ENCODE peak calls at places on chromosome 17, in five cellular contexts. O is GM12878, U is Panc1, R is A549, A is HepG2. X is an unnamed sample.

GRCh38 chr17:79082311-79083190 is 7.9 kb downstream of the ENGASE start:
- DNase-seq in O (no peak), U (no peak), R (peak), A (peak), X (no peak)

GRCh38 chr17:5416886-5417285 is 2.6 kb downstream of the NUP88 start:
- DNase-seq in O (no peak), U (no peak), R (no peak), A (no peak), X (no peak)

GRCh38 chr17:68906638-68907037 is 48.6 kb downstream of the ABCA8 start:
- DNase-seq in O (no peak), U (no peak), R (peak), A (peak), X (no peak)

GRCh38 chr17:21382560-21383495 is 6.7 kb downstream of the KCNJ12 start:
- DNase-seq in O (no peak), U (no peak), R (no peak), A (no peak), X (no peak)

GRCh38 chr17:80503031-80503430 is 26.6 kb upstream of the NPTX1 start:
- DNase-seq in O (no peak), U (no peak), R (no peak), A (no peak), X (no peak)

GRCh38 chr17:15092762-15093161 is 172.4 kb downstream of the PMP22 start:
- DNase-seq in O (no peak), U (no peak), R (no peak), A (no peak), X (no peak)

GRCh38 chr17:48490391-48491026 is 40.3 kb downstream of the HOXB1 start:
- DNase-seq in O (no peak), U (no peak), R (no peak), A (no peak), X (no peak)

GRCh38 chr17:78748048-78748729 is 33.9 kb downstream of the CYTH1 start:
- DNase-seq in O (no peak), U (no peak), R (no peak), A (peak), X (peak)

GRCh38 chr17:2347805-2348685 is 10.7 kb downstream of the SGSM2 start:
- DNase-seq in O (no peak), U (no peak), R (peak), A (peak), X (no peak)

GRCh38 chr17:13590441-13590840 is 11.3 kb downstream of the HS3ST3A1 start:
- DNase-seq in O (no peak), U (no peak), R (no peak), A (no peak), X (no peak)

GRCh38 chr17:78568494-78569115 is 8.6 kb downstream of the DNAH17 start:
- DNase-seq in O (no peak), U (no peak), R (peak), A (peak), X (peak)

GRCh38 chr17:82416264-82416663 is 1.9 kb upstream of the HEXD start:
- DNase-seq in O (no peak), U (no peak), R (no peak), A (no peak), X (no peak)

GRCh38 chr17:8031950-8032349 is 6.9 kb upstream of the ALOX15B start:
- DNase-seq in O (no peak), U (no peak), R (peak), A (no peak), X (no peak)
- TF ChIP-seq REST in O (no peak), U (no peak), R (no peak), A (no peak), X (no peak)

GRCh38 chr17:77143306-77143705 is 2.5 kb downstream of the SEC14L1 start:
- DNase-seq in O (no peak), U (no peak), R (no peak), A (no peak), X (no peak)
- H3K4me3 ChIP-seq in O (peak), U (peak), R (no peak), A (no peak), X (no peak)

DNA sequence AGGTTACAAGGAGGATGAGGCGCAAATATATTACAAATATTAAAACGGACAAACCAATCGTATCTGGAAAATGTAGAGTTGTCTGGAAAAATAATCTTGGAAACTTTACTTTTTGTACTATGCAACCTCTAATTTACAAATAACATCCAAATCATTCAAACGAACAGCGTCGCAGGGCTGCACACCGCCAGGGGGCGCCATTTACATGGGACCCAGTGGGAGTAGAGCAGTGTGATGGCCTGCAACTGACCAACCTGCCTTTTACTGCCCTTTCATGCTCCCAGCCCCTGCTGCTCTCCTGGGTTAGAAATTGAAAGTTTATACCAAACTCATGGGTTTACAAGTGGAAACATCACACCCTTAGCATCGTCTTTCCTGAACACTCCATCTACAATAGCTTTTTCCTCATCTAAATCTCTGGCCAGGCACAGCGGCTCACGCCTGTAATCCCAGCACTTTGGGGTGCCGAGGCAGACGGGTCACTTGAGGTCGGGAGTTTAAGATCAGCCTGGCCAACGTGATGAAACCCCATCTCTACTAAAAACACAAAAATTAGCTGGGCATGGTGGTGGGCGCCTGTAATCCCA is 10.0 kb downstream of the PITPNC1 start:
- DNase-seq in O (no peak), U (no peak), R (peak), A (peak), X (no peak)
- TF ChIP-seq REST in O (no peak), U (no peak), R (no peak), A (no peak), X (no peak)

DNA sequence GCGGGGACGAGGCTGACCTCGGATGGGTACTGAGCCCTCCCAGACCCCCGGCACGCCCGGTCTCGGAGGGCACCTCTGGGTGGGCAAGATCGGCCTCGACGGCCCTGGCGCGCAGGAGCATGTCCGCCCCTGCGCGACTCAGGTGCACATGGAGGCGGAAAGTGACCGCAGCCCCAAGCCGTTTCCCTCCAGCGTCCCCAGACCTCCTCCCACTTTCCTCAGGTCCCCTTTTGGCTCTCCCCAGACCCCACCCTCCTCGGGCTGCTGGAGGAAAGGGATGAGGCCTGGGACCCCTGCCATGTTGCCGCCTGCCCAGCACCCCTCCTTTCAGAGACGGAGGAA is 10.0 kb downstream of the RPL19 start:
- DNase-seq in O (no peak), U (no peak), R (no peak), A (no peak), X (no peak)
- H3K4me3 ChIP-seq in O (peak), U (peak), R (peak), A (no peak), X (peak)

X was measured in HL-60.